ENCODE peak calls at places on chromosome 17, in six cellular contexts. K, I, R, U, W and G are unnamed samples.

GRCh38 chr17:35738519-35739133 is 7.2 kb downstream of the RASL10B start:
- DNase-seq in K (no peak), I (no peak), R (no peak), U (no peak), W (no peak), G (no peak)

GRCh38 chr17:61411944-61412859 is 12.6 kb downstream of the TBX2 start:
- DNase-seq in K (peak), I (peak), R (peak), U (peak), W (peak), G (no peak)

GRCh38 chr17:15444805-15445204 is 22.6 kb downstream of the CDRT4 start:
- DNase-seq in K (no peak), I (no peak), R (no peak), U (no peak), W (no peak), G (no peak)

GRCh38 chr17:53794875-53795274 is 27.9 kb upstream of the KIF2B start:
- DNase-seq in K (no peak), I (no peak), R (no peak), U (no peak), W (no peak), G (no peak)

GRCh38 chr17:62161405-62162148 is 96.5 kb upstream of the MED13 start:
- DNase-seq in K (no peak), I (no peak), R (no peak), U (no peak), W (no peak), G (no peak)

GRCh38 chr17:68378202-68379149 is 78.8 kb downstream of the WIPI1 start:
- DNase-seq in K (peak), I (peak), R (no peak), U (no peak), W (no peak), G (peak)

GRCh38 chr17:12365805-12366204 is 299.9 kb upstream of the MYOCD start:
- DNase-seq in K (no peak), I (no peak), R (no peak), U (no peak), W (no peak), G (peak)

GRCh38 chr17:74326506-74326905 is 480 bp downstream of the KIF19 start:
- DNase-seq in K (no peak), I (no peak), R (no peak), U (no peak), W (no peak), G (no peak)

GRCh38 chr17:49830605-49831004 is 17.3 kb downstream of the TAC4 start:
- DNase-seq in K (no peak), I (no peak), R (no peak), U (no peak), W (no peak), G (no peak)

GRCh38 chr17:31792007-31792585 is 66.9 kb downstream of the COPRS start:
- DNase-seq in K (no peak), I (no peak), R (no peak), U (no peak), W (no peak), G (no peak)

GRCh38 chr17:39951924-39952664 is 10.7 kb upstream of the GSDMA start:
- DNase-seq in K (no peak), I (no peak), R (peak), U (no peak), W (no peak), G (no peak)

GRCh38 chr17:64707077-64707591 is 45.0 kb upstream of the SMURF2 start:
- DNase-seq in K (peak), I (peak), R (no peak), U (no peak), W (no peak), G (peak)
- H3K27ac ChIP-seq in K (no peak), I (no peak), R (no peak), U (no peak), W (no peak), G (peak)

DNA sequence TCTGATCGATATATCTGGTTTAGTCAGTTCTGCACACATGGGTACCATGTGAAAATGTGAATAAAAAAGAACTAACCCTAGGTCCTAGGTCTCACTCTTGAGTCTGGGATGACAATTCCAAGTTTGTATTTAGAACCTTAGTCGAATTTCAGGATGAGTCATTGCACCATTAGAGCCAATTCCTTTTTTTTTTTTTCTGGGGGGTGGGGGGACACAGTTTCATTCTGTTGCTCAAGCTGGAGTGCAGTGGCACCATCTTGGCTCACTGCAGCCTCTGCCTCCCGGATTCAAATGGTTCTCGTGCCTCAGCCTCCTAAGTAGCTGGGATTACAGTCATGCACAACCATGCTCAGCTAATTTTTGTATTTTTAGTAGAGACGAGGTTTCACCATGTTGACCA is 41.6 kb downstream of the SPAG9 start:
- DNase-seq in K (no peak), I (no peak), R (no peak), U (no peak), W (no peak), G (no peak)
- H3K27ac ChIP-seq in K (no peak), I (no peak), R (no peak), U (no peak), W (no peak), G (no peak)

DNA sequence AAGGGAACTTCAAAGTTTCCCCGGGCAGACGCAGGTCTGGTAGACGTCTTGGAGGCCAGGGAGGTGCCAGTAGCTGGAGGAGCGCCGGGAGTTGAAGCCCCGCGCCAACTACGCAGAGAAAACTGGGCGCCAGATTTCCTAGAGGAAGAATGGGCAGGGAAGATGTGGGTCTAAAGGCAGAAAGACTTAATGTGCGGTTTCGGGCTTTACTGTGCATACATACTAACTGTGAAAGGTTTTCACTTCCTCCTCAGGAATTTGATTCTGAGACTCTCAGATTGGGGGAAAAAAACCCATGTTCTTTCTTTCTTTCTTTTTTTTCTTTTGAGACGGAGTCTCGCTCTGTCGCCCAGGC is 331 bp upstream of the ZNF287 start:
- DNase-seq in K (no peak), I (no peak), R (no peak), U (no peak), W (no peak), G (no peak)
- H3K27ac ChIP-seq in K (peak), I (no peak), R (peak), U (peak), W (no peak), G (no peak)

DNA sequence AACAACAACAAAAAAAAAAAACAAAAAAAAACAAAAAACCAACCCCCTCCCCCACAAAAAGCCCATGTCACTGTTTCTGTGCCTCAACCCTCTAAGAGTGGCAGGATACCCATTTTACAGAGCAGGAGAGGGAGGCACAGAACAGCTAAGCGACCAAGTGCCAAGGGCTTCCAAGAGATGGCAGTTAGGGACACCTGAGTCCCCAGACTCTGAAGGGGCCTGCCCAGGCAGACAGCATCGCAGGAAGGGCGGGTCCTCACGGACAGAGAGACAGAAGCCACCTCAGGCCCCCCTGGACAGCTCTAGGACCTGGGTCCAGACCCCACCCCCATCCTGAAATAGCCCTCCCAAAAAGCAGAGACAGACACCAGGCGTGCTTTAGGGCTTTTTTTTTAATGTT is 21.6 kb upstream of the CPSF4L start:
- DNase-seq in K (no peak), I (no peak), R (no peak), U (no peak), W (no peak), G (no peak)
- H3K27ac ChIP-seq in K (no peak), I (peak), R (no peak), U (no peak), W (no peak), G (peak)